ENCODE peak calls at places on chromosomes 7 and 10, in four cellular contexts. One of them, this sample, is unnamed. For H3K4me1, the result is how much of the 10 kb centered on the place peaks cover.

GRCh38 chr10:125217986-125218675 is 57.8 kb upstream of the CTBP2 start:
- DNase-seq in CD8-positive, alpha-beta T cell: no peak
- DNase-seq in A549: no peak
- DNase-seq in right cardiac atrium: no peak
- DNase-seq in this sample: no peak

GRCh38 chr7:121037828-121038716 is 49.6 kb downstream of the CPED1 start:
- DNase-seq in A549: no peak
- DNase-seq in right cardiac atrium: no peak
- DNase-seq in CD8-positive, alpha-beta T cell: no peak
- DNase-seq in this sample: no peak

GRCh38 chr7:114740095-114740494 is 181.8 kb upstream of the MDFIC start:
- DNase-seq in A549: no peak
- DNase-seq in right cardiac atrium: no peak
- DNase-seq in CD8-positive, alpha-beta T cell: no peak
- DNase-seq in this sample: no peak

GRCh38 chr10:75660833-75661232 is 229.4 kb downstream of the LRMDA start:
- DNase-seq in right cardiac atrium: peak
- DNase-seq in CD8-positive, alpha-beta T cell: no peak
- DNase-seq in A549: no peak
- DNase-seq in this sample: no peak

GRCh38 chr10:29895436-29895835 is 163.9 kb downstream of the JCAD start:
- DNase-seq in CD8-positive, alpha-beta T cell: no peak
- DNase-seq in A549: no peak
- DNase-seq in right cardiac atrium: peak
- DNase-seq in this sample: no peak

GRCh38 chr7:78542551-78542950 is 744.0 kb downstream of the PHTF2 start:
- DNase-seq in CD8-positive, alpha-beta T cell: no peak
- DNase-seq in A549: no peak
- DNase-seq in right cardiac atrium: no peak
- DNase-seq in this sample: no peak

GRCh38 chr7:25353191-25353590 is 124.9 kb upstream of the NPVF start:
- DNase-seq in CD8-positive, alpha-beta T cell: no peak
- DNase-seq in right cardiac atrium: no peak
- DNase-seq in A549: no peak
- DNase-seq in this sample: no peak

GRCh38 chr7:116173051-116174028 is 37.0 kb upstream of the TES start:
- DNase-seq in A549: peak
- DNase-seq in right cardiac atrium: no peak
- DNase-seq in CD8-positive, alpha-beta T cell: no peak
- DNase-seq in this sample: peak

GRCh38 chr10:124022066-124022465 is 71.3 kb downstream of the CHST15 start:
- DNase-seq in right cardiac atrium: no peak
- DNase-seq in A549: no peak
- DNase-seq in CD8-positive, alpha-beta T cell: no peak
- DNase-seq in this sample: no peak

GRCh38 chr7:99790407-99790806 is 6.4 kb upstream of the CYP3A4 start:
- DNase-seq in right cardiac atrium: no peak
- DNase-seq in CD8-positive, alpha-beta T cell: no peak
- DNase-seq in A549: no peak
- DNase-seq in this sample: no peak

GRCh38 chr7:2978403-2978802 is 65.3 kb downstream of the CARD11 start:
- DNase-seq in right cardiac atrium: peak
- DNase-seq in A549: no peak
- DNase-seq in CD8-positive, alpha-beta T cell: peak
- DNase-seq in this sample: peak

GRCh38 chr7:12590559-12590958 is 20.0 kb downstream of the SCIN start:
- DNase-seq in CD8-positive, alpha-beta T cell: no peak
- DNase-seq in A549: no peak
- DNase-seq in right cardiac atrium: no peak
- DNase-seq in this sample: no peak

GRCh38 chr7:108093903-108094302 is 36.3 kb downstream of the LAMB4 start:
- DNase-seq in CD8-positive, alpha-beta T cell: no peak
- DNase-seq in right cardiac atrium: peak
- DNase-seq in A549: no peak
- DNase-seq in this sample: no peak

GRCh38 chr10:84348860-84349259 is 20.5 kb downstream of the CCSER2 start:
- DNase-seq in A549: no peak
- DNase-seq in right cardiac atrium: no peak
- DNase-seq in CD8-positive, alpha-beta T cell: no peak
- DNase-seq in this sample: no peak

GRCh38 chr7:148697256-148697841 is 1.4 kb upstream of the CUL1 start:
- DNase-seq in CD8-positive, alpha-beta T cell: no peak
- DNase-seq in right cardiac atrium: peak
- DNase-seq in A549: no peak
- DNase-seq in this sample: peak

GRCh38 chr7:589781-590575 is 70.3 kb upstream of the PDGFA start:
- DNase-seq in right cardiac atrium: peak
- DNase-seq in CD8-positive, alpha-beta T cell: no peak
- DNase-seq in A549: no peak
- DNase-seq in this sample: no peak

GRCh38 chr10:3169271-3169670 is 3.3 kb downstream of the PITRM1 start:
- DNase-seq in CD8-positive, alpha-beta T cell: no peak
- DNase-seq in right cardiac atrium: no peak
- DNase-seq in A549: no peak
- DNase-seq in this sample: no peak

GRCh38 chr7:101696-102376 is 90.5 kb upstream of the FAM20C start:
- DNase-seq in right cardiac atrium: peak
- DNase-seq in A549: no peak
- DNase-seq in CD8-positive, alpha-beta T cell: no peak
- DNase-seq in this sample: no peak

DNA sequence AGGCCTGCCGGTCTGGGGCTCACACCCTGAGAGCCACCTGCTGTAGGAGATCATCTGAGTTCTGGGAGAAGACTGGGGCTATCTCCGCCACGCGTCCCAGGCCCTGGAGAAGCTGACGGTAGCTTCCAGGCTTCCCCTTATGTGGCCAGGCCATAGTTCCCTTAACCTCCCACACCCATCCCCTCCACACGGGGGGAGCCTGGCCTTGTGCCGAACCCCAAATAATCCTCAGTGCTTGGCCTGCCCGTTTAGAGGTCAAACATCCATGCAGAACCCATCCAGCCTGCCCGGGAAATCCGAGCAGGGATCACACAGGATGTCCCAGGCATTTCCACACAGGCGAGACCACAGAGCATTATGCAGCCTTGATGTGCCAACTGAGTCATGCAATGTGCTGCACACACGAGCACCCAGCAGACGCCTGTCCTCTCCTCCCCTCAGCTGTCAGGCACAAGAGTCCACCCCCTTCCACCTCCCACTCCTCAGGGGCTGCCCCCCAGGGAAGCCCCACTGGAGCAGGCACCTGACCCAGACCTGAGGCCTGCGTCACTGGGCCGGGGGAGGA is 176.2 kb downstream of the PRKAG2 start:
- DNase-seq in A549: no peak
- DNase-seq in right cardiac atrium: no peak
- DNase-seq in CD8-positive, alpha-beta T cell: no peak
- DNase-seq in this sample: no peak
- H3K4me1 ChIP-seq in A549: half or more
- H3K4me1 ChIP-seq in right cardiac atrium: under half
- H3K4me1 ChIP-seq in CD8-positive, alpha-beta T cell: under half
- H3K4me1 ChIP-seq in this sample: under half

DNA sequence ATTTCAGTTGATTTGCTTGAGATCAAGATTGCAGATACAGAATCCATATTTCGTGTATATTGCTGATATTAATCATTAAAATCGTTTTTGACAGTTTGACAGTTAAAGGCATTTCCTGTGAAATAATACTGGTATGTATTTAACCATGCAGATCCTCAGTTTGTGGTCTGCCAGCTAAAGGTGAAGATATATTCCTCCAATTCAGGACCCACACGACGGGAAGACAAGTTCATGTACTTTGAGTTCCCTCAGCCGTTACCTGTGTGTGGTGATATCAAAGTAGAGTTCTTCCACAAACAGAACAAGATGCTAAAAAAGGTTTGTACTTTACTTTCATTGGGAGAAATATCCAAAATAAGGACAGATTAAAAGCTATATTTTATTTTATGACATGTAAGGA is 94.3 kb downstream of the PTEN start:
- DNase-seq in A549: no peak
- DNase-seq in CD8-positive, alpha-beta T cell: no peak
- DNase-seq in right cardiac atrium: no peak
- DNase-seq in this sample: no peak
- H3K4me1 ChIP-seq in A549: under half
- H3K4me1 ChIP-seq in CD8-positive, alpha-beta T cell: under half
- H3K4me1 ChIP-seq in right cardiac atrium: under half
- H3K4me1 ChIP-seq in this sample: under half

DNA sequence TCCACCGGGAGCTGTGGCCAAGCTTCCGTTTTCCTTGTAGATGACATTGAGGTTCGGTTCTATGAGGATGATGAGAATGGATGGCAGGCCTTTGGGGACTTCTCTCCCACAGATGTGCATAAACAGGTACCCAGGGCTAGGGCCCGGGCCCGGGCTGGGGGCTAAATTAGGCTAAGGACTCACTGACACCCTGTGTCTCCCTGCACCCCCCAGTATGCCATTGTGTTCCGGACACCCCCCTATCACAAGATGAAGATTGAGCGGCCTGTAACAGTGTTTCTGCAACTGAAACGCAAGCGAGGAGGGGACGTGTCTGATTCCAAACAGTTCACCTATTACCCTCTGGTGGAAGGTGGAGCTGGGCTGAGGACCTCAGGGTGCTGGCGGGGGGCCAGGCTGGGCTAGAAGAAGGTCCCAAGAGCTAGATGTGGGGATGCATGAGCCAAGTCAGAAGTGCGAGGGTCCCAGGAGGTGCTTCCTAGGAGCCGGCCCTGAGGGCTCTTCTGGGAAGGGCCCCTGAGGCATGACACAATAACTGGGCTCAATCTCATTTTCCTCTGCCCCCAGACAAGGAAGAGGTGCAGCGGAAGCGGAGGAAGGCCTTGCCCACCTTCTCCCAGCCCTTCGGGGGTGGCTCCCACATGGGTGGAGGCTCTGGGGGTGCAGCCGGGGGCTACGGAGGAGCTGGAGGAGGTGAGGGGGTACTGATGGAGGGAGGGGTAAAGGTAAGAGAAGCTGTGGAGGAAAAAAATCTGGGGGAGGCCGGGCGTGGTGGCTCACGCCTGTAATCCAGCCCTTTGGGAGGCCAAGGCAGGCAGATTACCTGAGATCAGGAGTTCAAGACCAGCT is 2.9 kb downstream of the NFKB2 start:
- DNase-seq in CD8-positive, alpha-beta T cell: no peak
- DNase-seq in A549: no peak
- DNase-seq in right cardiac atrium: peak
- DNase-seq in this sample: no peak
- H3K4me1 ChIP-seq in CD8-positive, alpha-beta T cell: under half
- H3K4me1 ChIP-seq in A549: under half
- H3K4me1 ChIP-seq in right cardiac atrium: under half
- H3K4me1 ChIP-seq in this sample: under half

GRCh38 chr10:71982269-71983178 is 18.3 kb downstream of the CHST3 start:
- DNase-seq in right cardiac atrium: no peak
- DNase-seq in CD8-positive, alpha-beta T cell: no peak
- DNase-seq in A549: no peak
- DNase-seq in this sample: no peak
- H3K4me1 ChIP-seq in right cardiac atrium: half or more
- H3K4me1 ChIP-seq in CD8-positive, alpha-beta T cell: under half
- H3K4me1 ChIP-seq in A549: half or more
- H3K4me1 ChIP-seq in this sample: under half

DNA sequence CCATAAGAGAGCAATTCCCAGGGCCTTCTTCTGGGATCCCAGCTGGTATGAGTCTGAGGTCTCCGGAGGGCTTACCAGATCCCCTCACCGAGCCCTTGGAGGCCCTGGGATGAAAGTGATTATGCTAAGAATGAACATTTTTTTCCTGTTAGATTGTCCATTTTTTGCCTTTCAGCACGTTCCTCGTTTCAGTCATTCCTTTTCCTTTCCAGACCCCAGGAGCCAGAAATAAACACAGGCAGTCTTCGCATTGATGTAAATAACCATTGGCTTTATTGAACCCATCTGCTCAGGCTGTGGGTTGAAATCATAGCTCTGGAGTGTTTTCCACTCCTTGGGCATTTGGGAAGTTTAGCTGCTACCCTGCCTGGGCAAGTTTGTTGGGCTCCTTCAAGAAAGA is 320.9 kb upstream of the AUTS2 start:
- DNase-seq in right cardiac atrium: no peak
- DNase-seq in A549: no peak
- DNase-seq in CD8-positive, alpha-beta T cell: no peak
- DNase-seq in this sample: no peak
- H3K4me1 ChIP-seq in right cardiac atrium: under half
- H3K4me1 ChIP-seq in A549: under half
- H3K4me1 ChIP-seq in CD8-positive, alpha-beta T cell: under half
- H3K4me1 ChIP-seq in this sample: under half

GRCh38 chr7:106061301-106061979 is 50.7 kb downstream of the SYPL1 start:
- DNase-seq in CD8-positive, alpha-beta T cell: no peak
- DNase-seq in A549: no peak
- DNase-seq in right cardiac atrium: no peak
- DNase-seq in this sample: no peak

GRCh38 chr7:106062006-106062405 is 50.1 kb downstream of the SYPL1 start:
- DNase-seq in A549: no peak
- DNase-seq in right cardiac atrium: no peak
- DNase-seq in CD8-positive, alpha-beta T cell: peak
- DNase-seq in this sample: no peak

GRCh38 chr7:106058925-106059324 is 53.2 kb downstream of the SYPL1 start:
- DNase-seq in right cardiac atrium: no peak
- DNase-seq in CD8-positive, alpha-beta T cell: no peak
- DNase-seq in A549: no peak
- DNase-seq in this sample: no peak

GRCh38 chr7:106059556-106059955 is 52.6 kb downstream of the SYPL1 start:
- DNase-seq in right cardiac atrium: no peak
- DNase-seq in A549: no peak
- DNase-seq in CD8-positive, alpha-beta T cell: no peak
- DNase-seq in this sample: no peak

DNA sequence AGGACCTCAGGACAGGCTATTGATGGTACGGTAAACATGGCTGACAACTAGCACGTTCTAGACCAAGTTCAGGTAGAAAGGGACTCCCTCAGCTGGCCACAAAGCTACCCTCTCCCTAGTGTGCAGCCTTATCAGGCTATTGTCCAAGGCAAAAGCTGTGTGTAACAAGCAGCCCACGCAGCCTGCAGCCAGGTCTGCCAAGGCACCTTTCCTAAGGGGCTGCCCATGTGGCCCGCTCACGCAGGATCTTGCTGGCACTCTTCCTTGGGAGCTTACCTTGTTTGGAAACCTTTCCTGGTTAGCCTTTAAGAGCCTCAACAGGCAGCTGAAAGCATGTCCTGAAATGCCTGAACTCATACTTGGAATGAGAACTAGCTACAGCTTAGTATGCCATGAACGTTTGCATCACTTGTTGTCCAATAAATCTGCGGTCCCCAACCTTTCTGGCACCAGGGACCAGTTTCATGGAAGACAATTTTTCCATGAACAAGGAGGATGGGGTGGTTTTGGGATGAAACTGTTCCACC is 51.7 kb downstream of the SYPL1 start:
- DNase-seq in right cardiac atrium: no peak
- DNase-seq in A549: no peak
- DNase-seq in CD8-positive, alpha-beta T cell: no peak
- DNase-seq in this sample: no peak
- H3K4me1 ChIP-seq in right cardiac atrium: under half
- H3K4me1 ChIP-seq in A549: under half
- H3K4me1 ChIP-seq in CD8-positive, alpha-beta T cell: under half
- H3K4me1 ChIP-seq in this sample: under half

DNA sequence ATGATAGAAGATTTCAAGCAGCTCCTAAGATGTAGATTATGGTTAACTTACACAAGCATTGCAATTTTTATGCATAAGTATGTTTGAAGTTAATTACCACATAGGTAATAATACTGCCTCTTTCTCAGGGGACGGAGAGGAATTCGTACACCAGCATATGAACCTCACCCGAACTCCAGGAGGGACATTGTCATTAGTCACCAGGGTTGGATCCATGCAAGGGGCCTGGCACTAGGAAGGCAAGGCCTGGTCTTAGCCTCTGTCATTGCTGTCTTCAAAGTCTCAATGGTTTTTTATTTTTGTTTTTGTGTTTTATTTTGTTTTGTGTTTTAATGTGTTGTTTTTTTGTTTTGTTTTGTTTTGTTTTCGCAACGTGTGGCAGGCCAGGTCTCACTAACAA is 145.6 kb upstream of the PPP2R2D start:
- DNase-seq in A549: peak
- DNase-seq in right cardiac atrium: no peak
- DNase-seq in CD8-positive, alpha-beta T cell: no peak
- DNase-seq in this sample: no peak
- H3K4me1 ChIP-seq in A549: under half
- H3K4me1 ChIP-seq in right cardiac atrium: under half
- H3K4me1 ChIP-seq in CD8-positive, alpha-beta T cell: under half
- H3K4me1 ChIP-seq in this sample: under half

This sample was measured in effector memory CD4-positive, alpha-beta T cell.